ENCODE peak calls at places on chromosomes 11 and 22, in six cellular contexts. One of them, this sample, is unnamed.

GRCh38 chr22:40764743-40765441 is 54.3 kb downstream of the SLC25A17 start:
- DNase-seq in IMR-90: no peak
- DNase-seq in effector memory CD4-positive, alpha-beta T cell: no peak
- DNase-seq in CD4-positive, alpha-beta memory T cell: peak; percentile 25
- DNase-seq in GM23248: peak; percentile 52
- DNase-seq in heart left ventricle: no peak
- DNase-seq in this sample: no peak

GRCh38 chr22:26463688-26464087 is 19.9 kb downstream of the HPS4 start:
- DNase-seq in IMR-90: no peak
- DNase-seq in heart left ventricle: no peak
- DNase-seq in effector memory CD4-positive, alpha-beta T cell: no peak
- DNase-seq in GM23248: no peak
- DNase-seq in CD4-positive, alpha-beta memory T cell: no peak
- DNase-seq in this sample: no peak

GRCh38 chr11:11152877-11153276 is 200.2 kb downstream of the CSNK2A3 start:
- DNase-seq in IMR-90: no peak
- DNase-seq in effector memory CD4-positive, alpha-beta T cell: no peak
- DNase-seq in CD4-positive, alpha-beta memory T cell: no peak
- DNase-seq in GM23248: no peak
- DNase-seq in heart left ventricle: no peak
- DNase-seq in this sample: no peak

GRCh38 chr11:2534131-2534956 is 89.5 kb downstream of the KCNQ1 start:
- DNase-seq in heart left ventricle: peak; percentile 27
- DNase-seq in effector memory CD4-positive, alpha-beta T cell: no peak
- DNase-seq in CD4-positive, alpha-beta memory T cell: no peak
- DNase-seq in IMR-90: no peak
- DNase-seq in GM23248: peak; percentile 16
- DNase-seq in this sample: peak; percentile 57

GRCh38 chr11:62791501-62792192 is at the start of gene TMEM223:
- DNase-seq in heart left ventricle: peak; percentile 93
- DNase-seq in CD4-positive, alpha-beta memory T cell: peak; percentile 86
- DNase-seq in effector memory CD4-positive, alpha-beta T cell: peak; percentile 77
- DNase-seq in GM23248: peak; percentile 95
- DNase-seq in IMR-90: peak; percentile 72
- DNase-seq in this sample: peak; percentile 93

GRCh38 chr11:77501748-77502147 is 27.9 kb upstream of the PAK1 start:
- DNase-seq in GM23248: no peak
- DNase-seq in IMR-90: no peak
- DNase-seq in effector memory CD4-positive, alpha-beta T cell: no peak
- DNase-seq in CD4-positive, alpha-beta memory T cell: no peak
- DNase-seq in heart left ventricle: no peak
- DNase-seq in this sample: no peak

GRCh38 chr11:64743591-64744543 is at the start of gene RASGRP2:
- DNase-seq in GM23248: peak; percentile 51
- DNase-seq in heart left ventricle: peak; percentile 93
- DNase-seq in IMR-90: no peak
- DNase-seq in effector memory CD4-positive, alpha-beta T cell: peak; percentile 72
- DNase-seq in CD4-positive, alpha-beta memory T cell: peak; percentile 89
- DNase-seq in this sample: peak; percentile 75

GRCh38 chr22:33557836-33558235 is 362.4 kb downstream of the LARGE1 start:
- DNase-seq in IMR-90: no peak
- DNase-seq in GM23248: no peak
- DNase-seq in effector memory CD4-positive, alpha-beta T cell: no peak
- DNase-seq in heart left ventricle: no peak
- DNase-seq in CD4-positive, alpha-beta memory T cell: no peak
- DNase-seq in this sample: no peak

GRCh38 chr22:38455530-38456271 is 702 bp upstream of the KCNJ4 start:
- DNase-seq in heart left ventricle: peak; percentile 61
- DNase-seq in IMR-90: peak; percentile 26
- DNase-seq in effector memory CD4-positive, alpha-beta T cell: no peak
- DNase-seq in CD4-positive, alpha-beta memory T cell: no peak
- DNase-seq in GM23248: no peak
- DNase-seq in this sample: no peak
- H3K4me3 ChIP-seq in heart left ventricle: peak overlapping the region; percentile 73
- H3K4me3 ChIP-seq in IMR-90: peak overlapping the region; percentile 37
- H3K4me3 ChIP-seq in effector memory CD4-positive, alpha-beta T cell: peak overlapping the region; percentile 32
- H3K4me3 ChIP-seq in CD4-positive, alpha-beta memory T cell: no peak overlapping the region
- H3K4me3 ChIP-seq in GM23248: peak overlapping the region; percentile 42
- H3K4me3 ChIP-seq in this sample: no peak overlapping the region

DNA sequence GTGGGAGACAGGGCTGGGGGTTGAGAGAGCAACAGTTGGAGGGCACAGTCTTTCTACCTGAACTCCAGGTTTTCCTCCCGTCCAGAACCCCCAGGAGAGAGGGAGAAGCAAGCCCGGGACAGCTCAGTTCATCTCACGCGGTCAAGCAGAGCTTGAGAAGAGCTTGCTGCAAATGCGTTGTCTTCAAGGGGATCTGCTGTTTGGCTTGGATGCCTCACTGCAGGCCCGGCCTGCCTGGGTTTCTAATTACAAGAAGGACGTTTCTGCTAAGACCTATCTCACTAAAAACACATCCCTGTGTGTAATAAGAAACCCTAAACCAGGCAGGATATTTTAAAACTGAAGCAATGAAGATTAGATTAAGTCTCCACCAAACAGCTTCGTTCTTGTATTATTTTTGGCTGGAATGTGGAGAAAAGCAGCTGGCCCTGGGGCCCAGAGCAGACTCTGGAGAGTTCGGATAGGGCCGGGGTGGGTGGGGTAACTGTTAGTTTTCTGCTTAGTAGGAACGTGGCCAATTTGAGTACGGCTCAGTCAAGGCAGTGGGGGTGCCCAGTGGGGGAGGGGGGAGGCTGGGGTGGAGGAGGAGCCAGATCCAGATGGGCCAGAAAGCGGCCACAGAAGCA is 6.0 kb downstream of the PKNOX2 start:
- DNase-seq in IMR-90: peak; percentile 92
- DNase-seq in effector memory CD4-positive, alpha-beta T cell: no peak
- DNase-seq in GM23248: peak; percentile 20
- DNase-seq in heart left ventricle: peak; percentile 83
- DNase-seq in CD4-positive, alpha-beta memory T cell: no peak
- DNase-seq in this sample: peak; percentile 70
- H3K4me1 ChIP-seq in IMR-90: peaks cover 19% of the 10 kb centered on the region
- H3K4me1 ChIP-seq in effector memory CD4-positive, alpha-beta T cell: peaks cover 15% of the 10 kb centered on the region
- H3K4me1 ChIP-seq in GM23248: no peaks in the 10 kb centered on the region
- H3K4me1 ChIP-seq in heart left ventricle: peaks cover 47% of the 10 kb centered on the region
- H3K4me1 ChIP-seq in CD4-positive, alpha-beta memory T cell: peaks cover 16% of the 10 kb centered on the region
- H3K4me1 ChIP-seq in this sample: peaks cover 48% of the 10 kb centered on the region

DNA sequence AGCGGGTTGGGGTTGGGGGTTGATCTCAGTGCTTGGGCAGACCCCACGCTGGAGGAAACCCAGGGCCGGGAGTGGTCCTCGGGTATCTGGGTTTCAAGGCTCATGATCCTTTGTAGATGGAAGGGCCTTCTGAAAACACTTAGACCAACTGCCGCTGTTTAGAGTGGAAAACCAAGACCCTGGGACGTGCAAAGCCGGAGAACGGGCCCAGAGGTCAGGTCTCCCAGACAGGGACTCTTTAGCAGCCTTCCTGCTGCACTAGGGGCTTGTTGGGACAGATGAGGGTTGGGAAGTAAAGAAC is 622 bp downstream of the AIP start:
- DNase-seq in effector memory CD4-positive, alpha-beta T cell: no peak
- DNase-seq in GM23248: no peak
- DNase-seq in IMR-90: no peak
- DNase-seq in CD4-positive, alpha-beta memory T cell: no peak
- DNase-seq in heart left ventricle: no peak
- DNase-seq in this sample: no peak
- H3K4me3 ChIP-seq in effector memory CD4-positive, alpha-beta T cell: peak overlapping the region; percentile 58
- H3K4me3 ChIP-seq in GM23248: peak overlapping the region; percentile 85
- H3K4me3 ChIP-seq in IMR-90: peak overlapping the region; percentile 49
- H3K4me3 ChIP-seq in CD4-positive, alpha-beta memory T cell: peak overlapping the region; percentile 64
- H3K4me3 ChIP-seq in heart left ventricle: peak overlapping the region; percentile 72
- H3K4me3 ChIP-seq in this sample: peak overlapping the region; percentile 44

DNA sequence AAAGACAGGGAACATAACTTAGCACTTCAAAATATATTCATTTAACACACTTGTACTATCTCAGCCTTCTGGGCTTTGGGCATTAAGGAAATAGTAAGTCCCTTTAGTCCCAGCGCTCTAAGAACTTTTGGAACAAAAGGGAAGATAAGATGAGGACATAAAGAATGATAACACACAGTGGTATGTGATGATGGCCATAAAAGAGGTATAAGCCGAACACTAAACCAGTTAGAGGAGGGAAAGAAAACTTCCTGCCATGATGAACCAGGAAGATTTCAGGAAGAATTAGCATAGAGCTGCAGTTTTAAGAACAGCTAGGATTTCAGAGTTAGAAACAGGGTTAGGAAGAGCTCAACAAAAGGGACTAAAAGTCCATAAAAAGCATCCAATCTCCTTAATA is 11.8 kb downstream of the SYTL2 start:
- DNase-seq in heart left ventricle: no peak
- DNase-seq in effector memory CD4-positive, alpha-beta T cell: no peak
- DNase-seq in IMR-90: no peak
- DNase-seq in GM23248: no peak
- DNase-seq in CD4-positive, alpha-beta memory T cell: no peak
- DNase-seq in this sample: no peak
- H3K4me1 ChIP-seq in heart left ventricle: no peaks in the 10 kb centered on the region
- H3K4me1 ChIP-seq in effector memory CD4-positive, alpha-beta T cell: no peaks in the 10 kb centered on the region
- H3K4me1 ChIP-seq in IMR-90: peaks cover 2% of the 10 kb centered on the region
- H3K4me1 ChIP-seq in GM23248: no peaks in the 10 kb centered on the region
- H3K4me1 ChIP-seq in CD4-positive, alpha-beta memory T cell: no peaks in the 10 kb centered on the region
- H3K4me1 ChIP-seq in this sample: no peaks in the 10 kb centered on the region

GRCh38 chr22:22318723-22319465 is 74.3 kb downstream of the VPREB1 start:
- DNase-seq in IMR-90: no peak
- DNase-seq in effector memory CD4-positive, alpha-beta T cell: no peak
- DNase-seq in GM23248: no peak
- DNase-seq in heart left ventricle: no peak
- DNase-seq in CD4-positive, alpha-beta memory T cell: no peak
- DNase-seq in this sample: no peak
- H3K4me3 ChIP-seq in IMR-90: no peak overlapping the region
- H3K4me3 ChIP-seq in effector memory CD4-positive, alpha-beta T cell: no peak overlapping the region
- H3K4me3 ChIP-seq in GM23248: no peak overlapping the region
- H3K4me3 ChIP-seq in heart left ventricle: no peak overlapping the region
- H3K4me3 ChIP-seq in CD4-positive, alpha-beta memory T cell: no peak overlapping the region
- H3K4me3 ChIP-seq in this sample: no peak overlapping the region

GRCh38 chr11:48062649-48063048 is 82.3 kb downstream of the PTPRJ start:
- DNase-seq in GM23248: no peak
- DNase-seq in IMR-90: no peak
- DNase-seq in CD4-positive, alpha-beta memory T cell: no peak
- DNase-seq in heart left ventricle: no peak
- DNase-seq in effector memory CD4-positive, alpha-beta T cell: no peak
- DNase-seq in this sample: no peak
- H3K4me1 ChIP-seq in GM23248: peaks cover 50% of the 10 kb centered on the region
- H3K4me1 ChIP-seq in IMR-90: peaks cover 15% of the 10 kb centered on the region
- H3K4me1 ChIP-seq in CD4-positive, alpha-beta memory T cell: peaks cover 54% of the 10 kb centered on the region
- H3K4me1 ChIP-seq in heart left ventricle: peaks cover 30% of the 10 kb centered on the region
- H3K4me1 ChIP-seq in effector memory CD4-positive, alpha-beta T cell: peaks cover 20% of the 10 kb centered on the region
- H3K4me1 ChIP-seq in this sample: no peaks in the 10 kb centered on the region

DNA sequence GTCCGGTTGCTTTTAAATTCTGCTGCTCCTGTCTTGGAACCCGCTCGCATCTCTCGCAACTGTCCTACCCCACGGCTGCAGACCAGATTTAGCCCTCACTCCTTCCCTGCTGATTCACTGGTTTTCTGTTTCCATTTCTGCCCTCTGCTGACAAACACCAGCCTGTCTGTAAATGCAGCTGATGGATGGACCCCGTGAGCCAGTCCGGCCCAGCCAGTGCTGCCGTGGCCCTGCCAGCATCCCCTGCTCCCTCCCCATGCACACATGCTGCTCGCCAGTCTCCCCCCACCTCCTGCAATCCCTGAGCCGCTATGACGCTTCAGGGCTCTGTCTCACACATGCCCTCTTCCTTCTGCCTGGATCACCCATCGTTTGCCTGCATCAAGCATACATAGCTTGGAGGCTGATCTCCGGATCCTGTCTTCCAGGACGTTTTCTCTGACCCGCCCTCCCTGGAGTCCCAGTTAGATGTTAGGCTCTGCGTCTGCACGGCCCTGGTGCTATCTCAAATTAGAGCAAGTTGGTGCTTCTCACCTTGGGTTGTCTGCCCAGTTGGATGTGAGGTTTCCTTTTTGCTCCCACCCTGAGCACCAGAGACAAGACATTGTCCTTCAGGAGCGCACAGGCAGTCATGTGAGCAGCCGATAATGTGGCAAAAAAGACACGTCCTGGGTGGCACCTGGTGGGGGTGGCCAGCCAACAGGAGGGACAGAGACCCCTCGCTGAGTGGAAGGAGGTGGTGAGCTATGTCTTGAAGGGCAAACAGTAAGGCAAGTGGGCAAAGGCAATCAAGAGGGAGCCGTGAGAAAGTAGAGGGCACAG is 4.3 kb upstream of the ACR start:
- DNase-seq in IMR-90: peak; percentile 59
- DNase-seq in heart left ventricle: no peak
- DNase-seq in GM23248: peak; percentile 65
- DNase-seq in effector memory CD4-positive, alpha-beta T cell: no peak
- DNase-seq in CD4-positive, alpha-beta memory T cell: no peak
- DNase-seq in this sample: peak; percentile 9
- H3K4me3 ChIP-seq in IMR-90: peak overlapping the region; percentile 5
- H3K4me3 ChIP-seq in heart left ventricle: no peak overlapping the region
- H3K4me3 ChIP-seq in GM23248: no peak overlapping the region
- H3K4me3 ChIP-seq in effector memory CD4-positive, alpha-beta T cell: no peak overlapping the region
- H3K4me3 ChIP-seq in CD4-positive, alpha-beta memory T cell: no peak overlapping the region
- H3K4me3 ChIP-seq in this sample: no peak overlapping the region

DNA sequence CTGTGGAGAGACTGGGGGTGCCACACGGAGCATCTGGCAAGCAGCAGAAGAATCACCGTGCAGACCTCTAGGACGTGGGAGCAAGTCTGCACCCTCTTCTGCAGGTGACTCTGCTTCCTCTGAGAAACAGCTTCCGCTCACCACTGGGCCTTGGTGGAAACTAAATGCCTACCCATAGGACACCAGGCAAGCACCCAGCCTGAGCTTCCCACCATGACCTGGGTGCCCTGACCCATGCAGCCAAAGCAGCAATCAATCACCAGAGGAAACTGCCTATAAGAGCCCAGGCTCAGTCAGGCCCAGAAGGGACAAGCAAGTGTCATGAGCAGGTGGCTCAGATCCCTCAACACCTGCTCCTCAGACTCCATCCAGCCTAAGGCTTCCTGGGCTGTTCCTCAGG is 63.4 kb downstream of the IGLL5 start:
- DNase-seq in GM23248: no peak
- DNase-seq in CD4-positive, alpha-beta memory T cell: no peak
- DNase-seq in effector memory CD4-positive, alpha-beta T cell: no peak
- DNase-seq in IMR-90: no peak
- DNase-seq in heart left ventricle: no peak
- DNase-seq in this sample: no peak
- H3K4me1 ChIP-seq in GM23248: peaks cover 9% of the 10 kb centered on the region
- H3K4me1 ChIP-seq in CD4-positive, alpha-beta memory T cell: no peaks in the 10 kb centered on the region
- H3K4me1 ChIP-seq in effector memory CD4-positive, alpha-beta T cell: no peaks in the 10 kb centered on the region
- H3K4me1 ChIP-seq in IMR-90: no peaks in the 10 kb centered on the region
- H3K4me1 ChIP-seq in heart left ventricle: no peaks in the 10 kb centered on the region
- H3K4me1 ChIP-seq in this sample: no peaks in the 10 kb centered on the region

DNA sequence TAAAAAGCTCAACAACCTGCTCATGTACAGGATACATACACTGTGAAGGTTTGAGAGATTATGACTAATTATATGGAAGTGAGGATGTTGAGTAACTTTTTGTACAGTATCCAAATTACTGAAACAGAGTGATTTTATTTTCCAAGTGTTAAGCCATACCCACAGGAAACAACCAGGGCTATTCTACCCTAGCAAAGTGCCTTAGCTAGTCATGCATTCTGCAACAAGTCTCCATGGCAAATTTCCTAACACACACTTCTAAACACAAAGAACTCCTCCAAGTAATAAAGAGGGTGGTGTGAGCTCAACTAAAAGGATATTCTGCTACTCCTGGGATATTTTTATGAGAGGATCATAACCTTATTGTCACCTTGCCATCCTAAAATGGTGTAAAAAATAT is 4.4 kb downstream of the LGR4 start:
- DNase-seq in effector memory CD4-positive, alpha-beta T cell: no peak
- DNase-seq in GM23248: peak; percentile 95
- DNase-seq in heart left ventricle: no peak
- DNase-seq in IMR-90: peak; percentile 53
- DNase-seq in CD4-positive, alpha-beta memory T cell: no peak
- DNase-seq in this sample: no peak
- H3K4me3 ChIP-seq in effector memory CD4-positive, alpha-beta T cell: no peak overlapping the region
- H3K4me3 ChIP-seq in GM23248: peak overlapping the region; percentile 98
- H3K4me3 ChIP-seq in heart left ventricle: peak overlapping the region; percentile 96
- H3K4me3 ChIP-seq in IMR-90: no peak overlapping the region
- H3K4me3 ChIP-seq in CD4-positive, alpha-beta memory T cell: no peak overlapping the region
- H3K4me3 ChIP-seq in this sample: no peak overlapping the region

GRCh38 chr11:65892661-65893317 is 2.3 kb downstream of the CCDC85B start:
- DNase-seq in GM23248: no peak
- DNase-seq in effector memory CD4-positive, alpha-beta T cell: no peak
- DNase-seq in CD4-positive, alpha-beta memory T cell: no peak
- DNase-seq in IMR-90: no peak
- DNase-seq in heart left ventricle: peak; percentile 35
- DNase-seq in this sample: no peak
- H3K4me1 ChIP-seq in GM23248: peaks cover 62% of the 10 kb centered on the region
- H3K4me1 ChIP-seq in effector memory CD4-positive, alpha-beta T cell: peaks cover 42% of the 10 kb centered on the region
- H3K4me1 ChIP-seq in CD4-positive, alpha-beta memory T cell: peaks cover 56% of the 10 kb centered on the region
- H3K4me1 ChIP-seq in IMR-90: peaks cover 40% of the 10 kb centered on the region
- H3K4me1 ChIP-seq in heart left ventricle: peaks cover 51% of the 10 kb centered on the region
- H3K4me1 ChIP-seq in this sample: peaks cover 11% of the 10 kb centered on the region